ENCODE peak calls at places on chromosomes 2 and 18, in four cellular contexts. One of them, this sample, is unnamed.

GRCh38 chr18:7904529-7904928 is 337.4 kb downstream of the PTPRM start:
- DNase-seq in neuronal stem cell: no peak
- DNase-seq in IMR-90: peak; percentile 95
- DNase-seq in trophoblast cell: no peak
- DNase-seq in this sample: no peak

GRCh38 chr2:26462511-26463251 is 15.2 kb downstream of the OTOF start:
- DNase-seq in neuronal stem cell: peak; percentile 38
- DNase-seq in trophoblast cell: peak; percentile 69
- DNase-seq in IMR-90: peak; percentile 58
- DNase-seq in this sample: peak; percentile 77

GRCh38 chr2:127681976-127682857 is 6.9 kb upstream of the LIMS2 start:
- DNase-seq in trophoblast cell: no peak
- DNase-seq in neuronal stem cell: no peak
- DNase-seq in IMR-90: no peak
- DNase-seq in this sample: no peak

GRCh38 chr2:15754703-15755099 is 163.0 kb downstream of the DDX1 start:
- DNase-seq in neuronal stem cell: no peak
- DNase-seq in IMR-90: no peak
- DNase-seq in trophoblast cell: no peak
- DNase-seq in this sample: peak; percentile 1

GRCh38 chr18:45688834-45689233 is 35.1 kb upstream of the SLC14A1 start:
- DNase-seq in neuronal stem cell: no peak
- DNase-seq in IMR-90: no peak
- DNase-seq in trophoblast cell: no peak
- DNase-seq in this sample: no peak

GRCh38 chr18:76503999-76504398 is 9.0 kb upstream of the ZNF516 start:
- DNase-seq in IMR-90: no peak
- DNase-seq in trophoblast cell: no peak
- DNase-seq in neuronal stem cell: no peak
- DNase-seq in this sample: no peak

GRCh38 chr2:142218471-142218870 is 87.7 kb upstream of the LRP1B start:
- DNase-seq in IMR-90: peak; percentile 1
- DNase-seq in neuronal stem cell: no peak
- DNase-seq in trophoblast cell: peak; percentile 14
- DNase-seq in this sample: no peak

GRCh38 chr2:241149925-241150659 is at the start of gene PPP1R7:
- DNase-seq in neuronal stem cell: peak; percentile 95
- DNase-seq in trophoblast cell: peak; percentile 98
- DNase-seq in IMR-90: peak; percentile 90
- DNase-seq in this sample: peak; percentile 97

GRCh38 chr2:181658444-181658843 is 1.5 kb upstream of the CERKL start:
- DNase-seq in trophoblast cell: no peak
- DNase-seq in neuronal stem cell: no peak
- DNase-seq in IMR-90: no peak
- DNase-seq in this sample: peak; percentile 38

GRCh38 chr18:76494181-76494540 is 881 bp downstream of the ZNF516 start:
- DNase-seq in neuronal stem cell: peak; percentile 50
- DNase-seq in trophoblast cell: no peak
- DNase-seq in IMR-90: peak; percentile 43
- DNase-seq in this sample: no peak

DNA sequence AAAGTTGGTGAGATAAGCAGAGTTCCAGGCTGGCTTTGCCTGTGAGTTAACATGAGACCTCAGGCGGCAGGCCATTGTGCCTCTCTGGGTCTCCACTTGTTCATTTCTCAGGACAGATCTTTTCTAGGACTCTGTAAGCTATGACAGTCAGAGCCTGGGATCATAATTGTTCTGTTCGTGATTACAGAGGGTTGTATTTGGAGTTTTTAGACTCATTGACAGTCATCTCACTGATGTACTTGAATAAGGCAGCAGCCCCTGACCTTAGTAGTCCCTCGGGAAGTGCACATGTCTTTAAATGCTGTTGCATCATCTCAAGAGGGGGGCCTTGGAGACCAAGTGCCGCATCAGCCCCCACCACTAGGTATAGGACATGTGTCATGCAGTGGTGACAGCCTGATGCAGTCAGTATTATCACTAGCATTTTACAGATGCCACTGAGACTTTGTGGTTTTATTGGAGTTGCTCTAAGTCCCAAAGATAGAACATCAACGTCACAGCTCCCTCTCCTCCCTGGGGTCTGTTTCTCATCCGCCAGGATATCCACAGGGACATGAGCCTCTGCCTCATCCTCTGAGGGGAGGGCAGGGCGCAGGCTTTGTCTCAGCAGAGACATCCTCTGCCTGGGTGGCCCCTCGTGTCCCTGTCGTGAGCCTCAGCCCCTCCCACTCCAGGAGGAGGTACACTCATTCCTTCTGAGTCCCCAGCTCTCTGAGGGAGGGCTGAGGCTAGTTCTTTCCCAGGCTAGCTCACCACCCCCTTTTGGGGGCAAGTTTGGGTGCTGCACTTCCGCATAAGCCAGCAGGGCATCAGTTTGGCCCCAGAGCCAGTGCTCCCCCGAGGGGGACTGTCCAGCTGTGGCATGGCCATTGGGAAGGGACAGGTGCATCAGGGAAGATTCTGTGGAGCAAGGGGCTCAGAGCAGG is 14.1 kb downstream of the GLI2 start:
- DNase-seq in IMR-90: peak; percentile 58
- DNase-seq in trophoblast cell: no peak
- DNase-seq in neuronal stem cell: no peak
- DNase-seq in this sample: peak; percentile 32
- H2BK5ac ChIP-seq in IMR-90: peak overlapping the region; percentile 72
- H2BK5ac ChIP-seq in trophoblast cell: no peak overlapping the region
- H2BK5ac ChIP-seq in neuronal stem cell: no peak overlapping the region
- H2BK5ac ChIP-seq in this sample: no peak overlapping the region

GRCh38 chr2:29278964-29279363 is 163.7 kb downstream of the CLIP4 start:
- DNase-seq in IMR-90: no peak
- DNase-seq in trophoblast cell: no peak
- DNase-seq in neuronal stem cell: no peak
- DNase-seq in this sample: no peak

GRCh38 chr2:29272311-29272710 is 157.1 kb downstream of the CLIP4 start:
- DNase-seq in IMR-90: no peak
- DNase-seq in trophoblast cell: peak; percentile 45
- DNase-seq in neuronal stem cell: no peak
- DNase-seq in this sample: no peak

GRCh38 chr2:29273004-29273703 is 157.9 kb downstream of the CLIP4 start:
- DNase-seq in neuronal stem cell: no peak
- DNase-seq in IMR-90: no peak
- DNase-seq in trophoblast cell: no peak
- DNase-seq in this sample: no peak

GRCh38 chr2:29273704-29274611 is 158.7 kb downstream of the CLIP4 start:
- DNase-seq in trophoblast cell: no peak
- DNase-seq in neuronal stem cell: no peak
- DNase-seq in IMR-90: no peak
- DNase-seq in this sample: no peak

GRCh38 chr2:29275186-29275585 is 160.0 kb downstream of the CLIP4 start:
- DNase-seq in neuronal stem cell: no peak
- DNase-seq in IMR-90: no peak
- DNase-seq in trophoblast cell: no peak
- DNase-seq in this sample: no peak
- H3K23ac ChIP-seq in neuronal stem cell: no peak overlapping the region
- H3K23ac ChIP-seq in IMR-90: no peak overlapping the region
- H3K23ac ChIP-seq in trophoblast cell: no peak overlapping the region
- H3K23ac ChIP-seq in this sample: no peak overlapping the region

DNA sequence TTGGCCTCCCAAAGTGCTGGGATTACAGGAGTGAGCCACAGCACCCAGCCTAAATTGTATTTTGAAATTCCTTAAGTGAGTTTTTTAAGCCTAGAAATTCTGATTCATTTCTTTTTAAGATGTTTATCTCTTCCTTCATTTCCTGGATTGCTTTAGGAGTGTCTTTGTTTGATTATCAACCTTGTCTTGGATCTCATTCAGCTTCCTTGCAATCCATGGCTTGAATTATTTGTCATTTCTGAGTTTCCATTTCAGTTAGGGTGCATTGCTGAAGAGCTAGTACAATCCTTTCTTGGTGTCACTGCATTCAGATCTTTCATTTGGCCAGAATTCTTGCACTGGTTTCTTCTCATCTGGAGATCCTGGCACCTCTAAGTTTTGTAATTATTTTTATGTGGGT is 606.4 kb upstream of the ZNF804A start:
- DNase-seq in IMR-90: no peak
- DNase-seq in neuronal stem cell: no peak
- DNase-seq in trophoblast cell: no peak
- DNase-seq in this sample: no peak
- H2BK5ac ChIP-seq in IMR-90: no peak overlapping the region
- H2BK5ac ChIP-seq in neuronal stem cell: no peak overlapping the region
- H2BK5ac ChIP-seq in trophoblast cell: no peak overlapping the region
- H2BK5ac ChIP-seq in this sample: no peak overlapping the region

GRCh38 chr2:156341482-156342251 is 9.1 kb upstream of the NR4A2 start:
- DNase-seq in trophoblast cell: peak; percentile 73
- DNase-seq in neuronal stem cell: peak; percentile 74
- DNase-seq in IMR-90: peak; percentile 94
- DNase-seq in this sample: peak; percentile 86
- H3K23ac ChIP-seq in trophoblast cell: no peak overlapping the region
- H3K23ac ChIP-seq in neuronal stem cell: peak overlapping the region; percentile 97
- H3K23ac ChIP-seq in IMR-90: peak overlapping the region; percentile 73
- H3K23ac ChIP-seq in this sample: no peak overlapping the region

GRCh38 chr2:236687296-236687955 is 117.8 kb downstream of the ACKR3 start:
- DNase-seq in neuronal stem cell: no peak
- DNase-seq in IMR-90: no peak
- DNase-seq in trophoblast cell: no peak
- DNase-seq in this sample: no peak

GRCh38 chr2:236685361-236685760 is 115.7 kb downstream of the ACKR3 start:
- DNase-seq in IMR-90: no peak
- DNase-seq in trophoblast cell: no peak
- DNase-seq in neuronal stem cell: no peak
- DNase-seq in this sample: no peak

GRCh38 chr2:236684534-236685256 is 115.1 kb downstream of the ACKR3 start:
- DNase-seq in trophoblast cell: no peak
- DNase-seq in neuronal stem cell: no peak
- DNase-seq in IMR-90: no peak
- DNase-seq in this sample: peak; percentile 67

GRCh38 chr2:236688157-236688556 is 118.5 kb downstream of the ACKR3 start:
- DNase-seq in neuronal stem cell: no peak
- DNase-seq in IMR-90: no peak
- DNase-seq in trophoblast cell: no peak
- DNase-seq in this sample: no peak

GRCh38 chr2:236685979-236686520 is 116.4 kb downstream of the ACKR3 start:
- DNase-seq in neuronal stem cell: no peak
- DNase-seq in IMR-90: no peak
- DNase-seq in trophoblast cell: no peak
- DNase-seq in this sample: no peak
- H2BK5ac ChIP-seq in neuronal stem cell: no peak overlapping the region
- H2BK5ac ChIP-seq in IMR-90: no peak overlapping the region
- H2BK5ac ChIP-seq in trophoblast cell: no peak overlapping the region
- H2BK5ac ChIP-seq in this sample: no peak overlapping the region

GRCh38 chr2:206159346-206160123 is at the start of the genes EEF1B2 and NDUFS1:
- DNase-seq in IMR-90: peak; percentile 99
- DNase-seq in neuronal stem cell: peak; percentile 97
- DNase-seq in trophoblast cell: peak; percentile 99
- DNase-seq in this sample: peak; percentile 98

GRCh38 chr2:206160124-206160806 is 570 bp downstream of the EEF1B2 start:
- DNase-seq in neuronal stem cell: no peak
- DNase-seq in trophoblast cell: peak; percentile 23
- DNase-seq in IMR-90: peak; percentile 38
- DNase-seq in this sample: no peak

GRCh38 chr2:206160807-206161179 is 1.1 kb downstream of the EEF1B2 start:
- DNase-seq in trophoblast cell: no peak
- DNase-seq in neuronal stem cell: no peak
- DNase-seq in IMR-90: no peak
- DNase-seq in this sample: no peak

GRCh38 chr2:206154197-206154596 is 5.0 kb downstream of the NDUFS1 start:
- DNase-seq in neuronal stem cell: no peak
- DNase-seq in trophoblast cell: no peak
- DNase-seq in IMR-90: no peak
- DNase-seq in this sample: no peak

GRCh38 chr2:206158563-206159345 is 490 bp downstream of the NDUFS1 start:
- DNase-seq in trophoblast cell: peak; percentile 32
- DNase-seq in IMR-90: peak; percentile 31
- DNase-seq in neuronal stem cell: no peak
- DNase-seq in this sample: no peak
- H3K23ac ChIP-seq in trophoblast cell: no peak overlapping the region
- H3K23ac ChIP-seq in IMR-90: peak overlapping the region; percentile 99
- H3K23ac ChIP-seq in neuronal stem cell: peak overlapping the region; percentile 61
- H3K23ac ChIP-seq in this sample: no peak overlapping the region

GRCh38 chr2:113219525-113219888 is 45.7 kb downstream of the PSD4 start:
- DNase-seq in neuronal stem cell: no peak
- DNase-seq in trophoblast cell: no peak
- DNase-seq in IMR-90: no peak
- DNase-seq in this sample: no peak

GRCh38 chr2:113217455-113218282 is 43.9 kb downstream of the PSD4 start:
- DNase-seq in trophoblast cell: no peak
- DNase-seq in IMR-90: no peak
- DNase-seq in neuronal stem cell: no peak
- DNase-seq in this sample: no peak

GRCh38 chr2:113216891-113217454 is 43.2 kb downstream of the PSD4 start:
- DNase-seq in IMR-90: no peak
- DNase-seq in neuronal stem cell: no peak
- DNase-seq in trophoblast cell: no peak
- DNase-seq in this sample: no peak

GRCh38 chr2:113219092-113219441 is 45.3 kb downstream of the PSD4 start:
- DNase-seq in trophoblast cell: no peak
- DNase-seq in IMR-90: no peak
- DNase-seq in neuronal stem cell: no peak
- DNase-seq in this sample: no peak

GRCh38 chr2:113218283-113219091 is 44.7 kb downstream of the PSD4 start:
- DNase-seq in trophoblast cell: peak; percentile 39
- DNase-seq in IMR-90: no peak
- DNase-seq in neuronal stem cell: no peak
- DNase-seq in this sample: no peak
- H2BK5ac ChIP-seq in trophoblast cell: no peak overlapping the region
- H2BK5ac ChIP-seq in IMR-90: no peak overlapping the region
- H2BK5ac ChIP-seq in neuronal stem cell: no peak overlapping the region
- H2BK5ac ChIP-seq in this sample: no peak overlapping the region

GRCh38 chr2:176161041-176161785 is 4.1 kb downstream of the HOXD3 start:
- DNase-seq in neuronal stem cell: no peak
- DNase-seq in IMR-90: no peak
- DNase-seq in trophoblast cell: no peak
- DNase-seq in this sample: no peak

GRCh38 chr2:176160251-176161040 is 3.3 kb downstream of the HOXD3 start:
- DNase-seq in IMR-90: no peak
- DNase-seq in neuronal stem cell: no peak
- DNase-seq in trophoblast cell: no peak
- DNase-seq in this sample: no peak

GRCh38 chr2:176158855-176159677 is 2.0 kb downstream of the HOXD3 start:
- DNase-seq in IMR-90: no peak
- DNase-seq in neuronal stem cell: no peak
- DNase-seq in trophoblast cell: no peak
- DNase-seq in this sample: no peak

GRCh38 chr2:176158306-176158643 is 1.2 kb downstream of the HOXD3 start:
- DNase-seq in IMR-90: no peak
- DNase-seq in neuronal stem cell: no peak
- DNase-seq in trophoblast cell: no peak
- DNase-seq in this sample: no peak

DNA sequence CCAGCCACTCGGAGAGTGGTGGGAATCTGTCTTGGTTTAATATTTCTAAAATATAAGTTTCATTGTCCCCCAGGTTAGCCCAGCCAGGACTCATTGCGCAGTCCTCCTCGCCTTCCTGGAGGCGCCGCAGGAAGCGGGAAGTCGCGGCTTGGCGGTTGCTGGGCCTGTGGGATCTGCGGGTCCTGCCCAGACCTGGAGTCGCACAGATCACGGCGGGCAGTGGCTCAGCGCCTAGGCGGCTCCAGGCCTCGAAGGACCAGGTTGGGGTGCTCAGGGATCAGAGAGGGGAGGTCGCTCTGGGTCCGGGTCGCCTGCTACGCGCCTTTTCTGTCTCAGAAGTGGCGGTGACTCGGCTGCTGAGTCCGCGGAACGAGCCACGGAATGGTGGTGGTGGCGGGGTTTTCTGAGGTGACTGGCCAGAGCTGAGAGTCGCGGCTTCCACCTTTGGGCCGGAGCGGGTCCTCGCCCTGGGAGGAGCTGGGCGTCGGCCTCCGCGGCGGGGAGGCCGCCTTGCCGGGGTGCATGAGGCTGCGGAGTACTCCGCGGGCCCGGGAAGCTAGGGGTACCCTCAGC is 2.7 kb downstream of the HOXD3 start:
- DNase-seq in neuronal stem cell: no peak
- DNase-seq in IMR-90: no peak
- DNase-seq in trophoblast cell: no peak
- DNase-seq in this sample: no peak
- H3K23ac ChIP-seq in neuronal stem cell: no peak overlapping the region
- H3K23ac ChIP-seq in IMR-90: no peak overlapping the region
- H3K23ac ChIP-seq in trophoblast cell: no peak overlapping the region
- H3K23ac ChIP-seq in this sample: no peak overlapping the region